ENCODE peak calls at places on chromosome 2, in seven cellular contexts. W is posterior cingulate gyrus; F is iris pigment epithelial cell; L is activated gamma-delta T cell treated with Interleukin-2 at 50 U/mL for 16 hours; B is effector memory CD4-positive, alpha-beta T cell; V is naive thymus-derived CD8-positive, alpha-beta T cell; M is NCI-H774. K is an unnamed sample.

GRCh38 chr2:7020939-7021470 is 103.8 kb downstream of the RNF144A start:
- DNase-seq in W (no peak), F (no peak), L (no peak), B (no peak), V (no peak), M (no peak), K (peak)

GRCh38 chr2:33022989-33023731 is 76.4 kb downstream of the LTBP1 start:
- DNase-seq in W (no peak), F (peak), L (no peak), B (no peak), V (no peak), M (no peak), K (no peak)

GRCh38 chr2:81097361-81097760 is 792.8 kb upstream of the LRRTM1 start:
- DNase-seq in W (no peak), F (no peak), L (no peak), B (no peak), V (no peak), M (no peak), K (no peak)

GRCh38 chr2:112033600-112033999 is 21.5 kb upstream of the TMEM87B start:
- DNase-seq in W (no peak), F (peak), L (no peak), B (no peak), V (no peak), M (no peak), K (no peak)

GRCh38 chr2:26584656-26585055 is 56.5 kb downstream of the CIB4 start:
- DNase-seq in W (no peak), F (no peak), L (no peak), B (no peak), V (no peak), M (no peak), K (no peak)

GRCh38 chr2:69948032-69948962 is 13.1 kb downstream of the ASPRV1 start:
- DNase-seq in W (no peak), F (peak), L (no peak), B (no peak), V (no peak), M (no peak), K (no peak)

GRCh38 chr2:224520064-224520463 is 65.1 kb downstream of the CUL3 start:
- DNase-seq in W (no peak), F (peak), L (peak), B (no peak), V (peak), M (no peak), K (no peak)

GRCh38 chr2:208406474-208407451 is at the start of gene PTH2R:
- DNase-seq in W (peak), F (no peak), L (no peak), B (no peak), V (no peak), M (no peak), K (no peak)

GRCh38 chr2:95023222-95023597 is 2.3 kb upstream of the MAL start:
- DNase-seq in W (no peak), F (no peak), L (peak), B (peak), V (peak), M (peak), K (no peak)

GRCh38 chr2:7825591-7826312 is 856.1 kb upstream of the ID2 start:
- DNase-seq in W (no peak), F (peak), L (no peak), B (no peak), V (no peak), M (no peak), K (no peak)

GRCh38 chr2:234497592-234498023 is 727 bp upstream of the ARL4C start:
- DNase-seq in W (no peak), F (no peak), L (no peak), B (no peak), V (peak), M (no peak), K (no peak)

GRCh38 chr2:237196866-237197618 is 111.4 kb downstream of the COPS8 start:
- DNase-seq in W (no peak), F (peak), L (no peak), B (no peak), V (no peak), M (peak), K (no peak)

GRCh38 chr2:121810959-121811853 is 55.8 kb downstream of the TSN start:
- DNase-seq in W (peak), F (peak), L (no peak), B (no peak), V (no peak), M (peak), K (peak)

GRCh38 chr2:100703213-100703612 is 116.7 kb upstream of the NPAS2 start:
- DNase-seq in W (no peak), F (no peak), L (no peak), B (no peak), V (no peak), M (no peak), K (no peak)

GRCh38 chr2:133824869-133825268 is 256.6 kb upstream of the NCKAP5 start:
- DNase-seq in W (no peak), F (no peak), L (no peak), B (no peak), V (no peak), M (no peak), K (no peak)

GRCh38 chr2:45852450-45853150 is 201.1 kb downstream of the PRKCE start:
- DNase-seq in W (no peak), F (no peak), L (no peak), B (no peak), V (no peak), M (peak), K (no peak)

GRCh38 chr2:47299555-47299954 is 103.4 kb upstream of the MSH2 start:
- DNase-seq in W (no peak), F (peak), L (no peak), B (no peak), V (no peak), M (no peak), K (no peak)

GRCh38 chr2:149562304-149562703 is 25.3 kb downstream of the MMADHC start:
- DNase-seq in W (no peak), F (peak), L (no peak), B (no peak), V (no peak), M (peak), K (no peak)

GRCh38 chr2:142008135-142008744 is 122.6 kb downstream of the LRP1B start:
- DNase-seq in W (no peak), F (no peak), L (no peak), B (no peak), V (no peak), M (no peak), K (no peak)

GRCh38 chr2:69168950-69169695 is 156.1 kb downstream of the ANTXR1 start:
- DNase-seq in W (no peak), F (no peak), L (no peak), B (no peak), V (no peak), M (no peak), K (no peak)

GRCh38 chr2:219851801-219852481 is 224.5 kb downstream of the SLC4A3 start:
- DNase-seq in W (no peak), F (peak), L (no peak), B (no peak), V (no peak), M (no peak), K (no peak)

GRCh38 chr2:112143150-112143549 is 5.0 kb downstream of the FBLN7 start:
- DNase-seq in W (no peak), F (no peak), L (no peak), B (no peak), V (no peak), M (no peak), K (no peak)

GRCh38 chr2:235937092-235937491 is 231.1 kb downstream of the GBX2 start:
- DNase-seq in W (no peak), F (no peak), L (no peak), B (no peak), V (no peak), M (no peak), K (no peak)

GRCh38 chr2:59339837-59340207 is 1098.7 kb upstream of the FANCL start:
- DNase-seq in W (no peak), F (no peak), L (no peak), B (no peak), V (no peak), M (no peak), K (no peak)

GRCh38 chr2:86012017-86012712 is 93.5 kb downstream of the POLR1A start:
- DNase-seq in W (no peak), F (no peak), L (no peak), B (no peak), V (no peak), M (no peak), K (no peak)

GRCh38 chr2:25043241-25043867 is 1.5 kb downstream of the EFR3B start:
- DNase-seq in W (peak), F (peak), L (peak), B (peak), V (peak), M (no peak), K (no peak)

GRCh38 chr2:61016392-61017002 is 1.0 kb upstream of the PEX13 start:
- DNase-seq in W (no peak), F (no peak), L (no peak), B (no peak), V (no peak), M (no peak), K (no peak)

GRCh38 chr2:234291765-234292204 is 205.1 kb downstream of the ARL4C start:
- DNase-seq in W (no peak), F (peak), L (peak), B (peak), V (peak), M (peak), K (no peak)

GRCh38 chr2:3429068-3429610 is 49.6 kb downstream of the TRAPPC12 start:
- DNase-seq in W (no peak), F (no peak), L (no peak), B (no peak), V (no peak), M (no peak), K (no peak)

GRCh38 chr2:27887122-27887521 is 3.1 kb downstream of the RBKS start:
- DNase-seq in W (no peak), F (no peak), L (no peak), B (no peak), V (no peak), M (no peak), K (no peak)

GRCh38 chr2:8987413-8987812 is 16.1 kb downstream of the MBOAT2 start:
- DNase-seq in W (no peak), F (peak), L (no peak), B (no peak), V (no peak), M (no peak), K (no peak)

GRCh38 chr2:233818639-233819621 is 35.4 kb downstream of the HJURP start:
- DNase-seq in W (no peak), F (no peak), L (no peak), B (no peak), V (no peak), M (no peak), K (no peak)

GRCh38 chr2:165718811-165719210 is 75.2 kb downstream of the GALNT3 start:
- DNase-seq in W (no peak), F (no peak), L (no peak), B (no peak), V (no peak), M (no peak), K (peak)

GRCh38 chr2:138058427-138058826 is 94.2 kb downstream of the HNMT start:
- DNase-seq in W (no peak), F (no peak), L (no peak), B (no peak), V (no peak), M (no peak), K (no peak)

GRCh38 chr2:191757256-191757655 is 79.3 kb downstream of the NABP1 start:
- DNase-seq in W (no peak), F (no peak), L (no peak), B (no peak), V (no peak), M (no peak), K (no peak)

GRCh38 chr2:46388873-46389272 is 90.5 kb upstream of the TMEM247 start:
- DNase-seq in W (no peak), F (no peak), L (no peak), B (no peak), V (no peak), M (no peak), K (no peak)

GRCh38 chr2:237474931-237475703 is 11.9 kb upstream of the MLPH start:
- DNase-seq in W (peak), F (peak), L (peak), B (peak), V (peak), M (peak), K (peak)

GRCh38 chr2:37326285-37326684 is 1.7 kb upstream of the PRKD3 start:
- DNase-seq in W (no peak), F (peak), L (no peak), B (no peak), V (no peak), M (no peak), K (peak)

GRCh38 chr2:31429759-31430438 is 15.4 kb upstream of the XDH start:
- DNase-seq in W (no peak), F (peak), L (peak), B (peak), V (peak), M (no peak), K (no peak)

K was measured in substantia nigra.